ENCODE peak calls at places on chromosomes 6 and 20, in nine cellular contexts. X, O, Z, H, C, V, S, A and R are unnamed samples.

GRCh38 chr6:89950879-89951391 is 56.7 kb downstream of the GJA10 start:
- DNase-seq in X (no peak), O (no peak), Z (no peak), H (no peak), C (no peak), V (no peak), S (no peak), A (peak; percentile 42), R (no peak)

GRCh38 chr6:21019614-21020013 is 485.4 kb downstream of the CDKAL1 start:
- DNase-seq in X (no peak), O (no peak), Z (no peak), H (no peak), C (no peak), V (no peak), S (no peak), A (no peak), R (no peak)

GRCh38 chr6:135990855-135991464 is 139.5 kb downstream of the PDE7B start:
- DNase-seq in X (no peak), O (no peak), Z (no peak), H (no peak), C (no peak), V (no peak), S (no peak), A (no peak), R (no peak)

GRCh38 chr20:62505337-62506045 is 29.7 kb upstream of the GATA5 start:
- DNase-seq in X (peak; percentile 83), O (no peak), Z (no peak), H (no peak), C (no peak), V (no peak), S (no peak), A (no peak), R (no peak)

GRCh38 chr6:45537539-45537938 is 159.8 kb upstream of the SUPT3H start:
- DNase-seq in X (no peak), O (no peak), Z (no peak), H (no peak), C (peak; percentile 62), V (peak; percentile 82), S (peak; percentile 18), A (no peak), R (no peak)

GRCh38 chr6:44486002-44486421 is 98.5 kb downstream of the CDC5L start:
- DNase-seq in X (no peak), O (no peak), Z (no peak), H (no peak), C (peak; percentile 45), V (peak; percentile 86), S (no peak), A (no peak), R (no peak)

GRCh38 chr6:81766482-81767069 is 14.1 kb upstream of the TENT5A start:
- DNase-seq in X (no peak), O (no peak), Z (no peak), H (peak; percentile 94), C (peak; percentile 85), V (peak; percentile 88), S (peak; percentile 61), A (no peak), R (no peak)

GRCh38 chr6:53581161-53581560 is 36.3 kb upstream of the GCLC start:
- DNase-seq in X (no peak), O (no peak), Z (no peak), H (no peak), C (no peak), V (peak; percentile 64), S (no peak), A (no peak), R (no peak)

GRCh38 chr6:24430086-24430485 is 27.4 kb downstream of the MRS2 start:
- DNase-seq in X (no peak), O (no peak), Z (no peak), H (no peak), C (peak; percentile 35), V (peak; percentile 20), S (no peak), A (no peak), R (no peak)

GRCh38 chr20:13341737-13342393 is 120.8 kb downstream of the ISM1 start:
- DNase-seq in X (no peak), O (no peak), Z (no peak), H (no peak), C (peak; percentile 34), V (no peak), S (no peak), A (no peak), R (no peak)

GRCh38 chr6:82569022-82569421 is 205.4 kb downstream of the TPBG start:
- DNase-seq in X (no peak), O (no peak), Z (no peak), H (no peak), C (no peak), V (no peak), S (no peak), A (no peak), R (no peak)

GRCh38 chr20:17663040-17663399 is 19.0 kb downstream of the RRBP1 start:
- DNase-seq in X (no peak), O (no peak), Z (peak; percentile 51), H (no peak), C (no peak), V (no peak), S (no peak), A (no peak), R (no peak)

DNA sequence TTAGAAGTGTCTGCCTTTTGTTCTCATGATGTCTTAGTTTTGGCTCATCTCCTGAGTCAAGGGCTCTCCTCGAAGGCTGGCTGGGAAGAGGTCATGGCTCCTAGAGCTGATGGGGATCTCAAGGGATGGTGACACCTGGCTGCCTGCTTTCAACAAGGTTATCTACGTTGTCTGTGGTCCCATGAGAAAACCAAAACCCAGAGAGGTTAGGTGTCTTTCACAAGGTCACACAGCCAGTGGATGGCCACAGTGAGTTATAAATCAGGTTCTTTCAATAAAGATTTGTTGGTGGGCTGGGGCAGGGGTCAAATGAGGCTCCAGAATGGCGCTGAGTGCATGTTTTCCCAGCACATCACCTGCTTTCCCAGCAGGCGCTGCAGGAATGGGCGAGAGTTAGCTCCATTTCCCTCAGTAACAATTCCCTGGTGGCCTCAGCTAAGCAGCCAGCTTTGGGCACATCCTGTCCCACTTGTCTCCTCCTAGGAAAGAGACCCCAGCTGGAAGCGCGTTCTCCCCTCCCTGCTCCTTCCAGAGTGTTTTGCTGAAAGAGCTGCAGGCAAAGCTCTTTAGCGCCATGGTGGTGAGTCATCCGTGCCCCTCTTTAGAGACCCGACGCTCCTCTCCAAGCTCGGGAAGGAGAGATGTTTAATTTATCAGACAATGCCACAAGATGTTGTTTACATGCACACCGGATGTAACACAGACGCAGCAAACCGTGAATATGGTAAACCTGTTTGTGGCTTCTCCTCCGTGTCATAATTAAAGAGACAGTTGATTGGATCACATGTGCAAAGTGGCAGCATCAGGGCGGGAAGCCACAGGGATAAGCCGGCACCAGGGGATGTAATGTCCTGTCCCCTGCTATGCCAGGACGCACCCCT is 109.7 kb downstream of the LRFN2 start:
- DNase-seq in X (no peak), O (no peak), Z (no peak), H (no peak), C (no peak), V (no peak), S (no peak), A (no peak), R (no peak)
- TF ChIP-seq CTCF in X (no peak), O (no peak), Z (no peak), H (no peak), C (no peak), V (no peak), S (no peak), A (no peak), R (no peak)

GRCh38 chr6:48447251-48447650 is 336.3 kb upstream of the PTCHD4 start:
- DNase-seq in X (no peak), O (no peak), Z (no peak), H (no peak), C (no peak), V (no peak), S (no peak), A (no peak), R (no peak)

DNA sequence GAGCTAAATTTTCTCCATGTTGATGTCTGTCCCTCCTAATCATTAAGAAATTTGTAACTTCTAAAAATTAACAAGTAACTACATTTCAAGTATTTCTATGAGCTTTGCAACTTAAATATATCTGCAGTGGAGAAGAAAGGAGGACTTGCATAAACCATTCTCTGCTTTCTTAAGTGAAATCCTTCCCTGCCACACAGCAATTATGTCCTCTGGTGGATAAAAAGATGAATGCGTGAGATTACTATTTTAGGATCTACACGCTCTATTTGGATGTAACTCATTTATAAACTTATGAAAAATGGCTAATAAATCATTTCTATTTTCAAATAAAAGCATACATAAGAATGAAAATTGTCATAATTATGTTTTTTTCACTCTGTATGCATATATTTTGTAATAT is 338.0 kb upstream of the PTCHD4 start:
- DNase-seq in X (no peak), O (no peak), Z (no peak), H (no peak), C (no peak), V (no peak), S (no peak), A (no peak), R (no peak)
- TF ChIP-seq CTCF in X (no peak), O (no peak), Z (no peak), H (peak; percentile 16), C (peak; percentile 7), V (no peak), S (no peak), A (no peak), R (no peak)

DNA sequence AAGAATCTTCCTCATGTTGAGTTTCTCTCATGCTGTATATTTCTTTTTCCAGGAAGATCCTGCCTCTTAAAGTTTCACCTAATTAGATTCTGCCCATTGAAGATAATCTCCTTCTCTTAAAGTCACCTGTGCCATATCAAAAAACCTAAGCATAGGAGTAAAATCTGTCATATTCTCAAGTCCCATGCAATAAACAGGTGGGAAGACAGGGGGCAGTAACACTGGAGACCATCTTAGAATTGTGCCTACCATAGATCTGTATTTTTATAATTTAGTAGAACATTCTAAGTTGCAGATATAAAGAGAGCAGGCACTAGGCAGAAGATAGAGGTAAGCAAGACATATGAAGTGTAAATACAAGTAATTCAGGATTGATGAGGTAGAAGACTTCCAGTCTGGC is 763.5 kb upstream of the MANEA start:
- DNase-seq in X (no peak), O (no peak), Z (no peak), H (no peak), C (no peak), V (no peak), S (no peak), A (no peak), R (no peak)
- TF ChIP-seq CTCF in X (no peak), O (no peak), Z (no peak), H (peak; percentile 17), C (no peak), V (no peak), S (no peak), A (no peak), R (no peak)

GRCh38 chr20:48581167-48581566 is 246.6 kb downstream of the PREX1 start:
- DNase-seq in X (no peak), O (no peak), Z (peak; percentile 32), H (no peak), C (no peak), V (no peak), S (no peak), A (no peak), R (no peak)

GRCh38 chr20:48577557-48577956 is 250.2 kb downstream of the PREX1 start:
- DNase-seq in X (no peak), O (no peak), Z (no peak), H (no peak), C (no peak), V (no peak), S (no peak), A (no peak), R (no peak)

GRCh38 chr20:48574383-48574782 is 253.4 kb downstream of the PREX1 start:
- DNase-seq in X (no peak), O (no peak), Z (no peak), H (no peak), C (no peak), V (peak; percentile 15), S (no peak), A (no peak), R (no peak)

GRCh38 chr20:48582361-48582991 is 245.3 kb downstream of the PREX1 start:
- DNase-seq in X (no peak), O (no peak), Z (peak; percentile 16), H (no peak), C (no peak), V (no peak), S (no peak), A (no peak), R (no peak)

GRCh38 chr20:48578397-48579098 is 249.3 kb downstream of the PREX1 start:
- DNase-seq in X (no peak), O (no peak), Z (no peak), H (no peak), C (no peak), V (no peak), S (no peak), A (no peak), R (no peak)
- TF ChIP-seq CTCF in X (no peak), O (no peak), Z (no peak), H (peak; percentile 14), C (no peak), V (no peak), S (no peak), A (no peak), R (no peak)